ENCODE peak calls at places on chromosomes 2 and 18, in eight cellular contexts. U is anterior cingulate cortex; X is SW 1271; E is AML-193; W is stimulated activated CD4-positive, alpha-beta T cell treated with anti-CD3 and anti-CD28 coated beads, Interleukin-1b, Interleukin-23, amount 100 ng/mL, for 24 hours; F is NB4; R is ELR; H is RPMI7951. N is an unnamed sample.
A peak's percentile ranks its signal among the peaks of the same experiment; 100 is the strongest.

GRCh38 chr18:62629031-62629430 is 86.3 kb upstream of the PHLPP1 start:
- DNase-seq in U (no peak), X (no peak), E (no peak), W (no peak), F (no peak), R (no peak), H (no peak), N (no peak)

GRCh38 chr18:23250893-23251656 is 115.8 kb downstream of the CABLES1 start:
- DNase-seq in U (no peak), X (no peak), E (no peak), W (no peak), F (no peak), R (no peak), H (no peak), N (peak; percentile 33)

GRCh38 chr2:150538582-150539236 is 51.2 kb upstream of the RND3 start:
- DNase-seq in U (no peak), X (no peak), E (no peak), W (no peak), F (no peak), R (peak; percentile 91), H (peak; percentile 74), N (no peak)

GRCh38 chr18:58788971-58789797 is 75.5 kb upstream of the ZNF532 start:
- DNase-seq in U (peak; percentile 10), X (no peak), E (no peak), W (no peak), F (no peak), R (peak; percentile 82), H (peak; percentile 70), N (no peak)

GRCh38 chr18:78873916-78874505 is 105.6 kb upstream of the SALL3 start:
- DNase-seq in U (no peak), X (no peak), E (no peak), W (no peak), F (peak; percentile 49), R (no peak), H (no peak), N (no peak)

GRCh38 chr2:135709992-135710391 is 31.7 kb upstream of the UBXN4 start:
- DNase-seq in U (peak; percentile 17), X (peak; percentile 23), E (peak; percentile 60), W (peak; percentile 45), F (peak; percentile 69), R (peak; percentile 56), H (peak; percentile 41), N (peak; percentile 32)

GRCh38 chr2:54336136-54336976 is 80.3 kb upstream of the TSPYL6 start:
- DNase-seq in U (no peak), X (no peak), E (no peak), W (no peak), F (no peak), R (peak; percentile 54), H (peak; percentile 65), N (no peak)

GRCh38 chr2:15956230-15956629 is 15.9 kb downstream of the MYCN start:
- DNase-seq in U (no peak), X (no peak), E (no peak), W (no peak), F (no peak), R (no peak), H (no peak), N (no peak)

GRCh38 chr2:197096649-197097048 is 170.1 kb upstream of the PGAP1 start:
- DNase-seq in U (no peak), X (no peak), E (no peak), W (no peak), F (no peak), R (no peak), H (no peak), N (no peak)

GRCh38 chr2:229445013-229445412 is 173.9 kb upstream of the PID1 start:
- DNase-seq in U (peak; percentile 44), X (peak; percentile 87), E (no peak), W (no peak), F (peak; percentile 65), R (peak; percentile 98), H (peak; percentile 95), N (peak; percentile 68)

GRCh38 chr2:157822533-157822932 is 53.6 kb downstream of the ACVR1 start:
- DNase-seq in U (no peak), X (no peak), E (no peak), W (no peak), F (no peak), R (no peak), H (no peak), N (no peak)

GRCh38 chr2:155841442-155841841 is 491.1 kb downstream of the NR4A2 start:
- DNase-seq in U (no peak), X (no peak), E (no peak), W (no peak), F (no peak), R (no peak), H (no peak), N (no peak)

GRCh38 chr2:39202639-39203369 is 41.0 kb downstream of the CDKL4 start:
- DNase-seq in U (no peak), X (no peak), E (no peak), W (no peak), F (peak; percentile 12), R (peak; percentile 9), H (no peak), N (no peak)

GRCh38 chr2:20584637-20585321 is 66.1 kb downstream of the HS1BP3 start:
- DNase-seq in U (peak; percentile 31), X (peak; percentile 95), E (no peak), W (no peak), F (no peak), R (peak; percentile 98), H (peak; percentile 99), N (peak; percentile 65)